ENCODE peak calls at places on chromosomes 4 and X, in eight cellular contexts. D, E, J, Q, C, X, H and T are unnamed samples. For H3K4me1, the result is how much of the 10 kb centered on the place peaks cover.

GRCh38 chrX:138849521-138849920 is 138.0 kb upstream of the FGF13 start:
- DNase-seq in D (no peak), E (no peak), J (no peak), Q (no peak), C (no peak), X (no peak), H (no peak), T (no peak)

GRCh38 chr4:150280081-150280950 is 202.1 kb downstream of the DCLK2 start:
- DNase-seq in D (no peak), E (no peak), J (no peak), Q (no peak), C (no peak), X (no peak), H (peak), T (no peak)

GRCh38 chrX:3206314-3206713 is 140.1 kb downstream of the MXRA5 start:
- DNase-seq in D (no peak), E (no peak), J (no peak), Q (no peak), C (no peak), X (no peak), H (no peak), T (no peak)

GRCh38 chr4:87851332-87851731 is 18.6 kb downstream of the MEPE start:
- DNase-seq in D (peak), E (no peak), J (no peak), Q (no peak), C (no peak), X (no peak), H (no peak), T (no peak)

GRCh38 chr4:145178740-145179139 is 1.6 kb downstream of the OTUD4 start:
- DNase-seq in D (no peak), E (no peak), J (no peak), Q (no peak), C (no peak), X (no peak), H (no peak), T (no peak)

GRCh38 chrX:92232182-92232581 is 453.0 kb downstream of the PCDH11X start:
- DNase-seq in D (no peak), E (no peak), J (no peak), Q (no peak), C (peak), X (no peak), H (peak), T (no peak)

GRCh38 chr4:141133146-141134006 is at the start of gene RNF150:
- DNase-seq in D (peak), E (no peak), J (peak), Q (peak), C (peak), X (peak), H (peak), T (peak)

GRCh38 chr4:87978656-87979055 is 3.1 kb downstream of the SPP1 start:
- DNase-seq in D (no peak), E (no peak), J (no peak), Q (no peak), C (peak), X (no peak), H (peak), T (no peak)

GRCh38 chrX:154084449-154085300 is 12.8 kb downstream of the MECP2 start:
- DNase-seq in D (no peak), E (no peak), J (no peak), Q (no peak), C (no peak), X (no peak), H (no peak), T (no peak)

GRCh38 chrX:140712413-140713173 is 3.0 kb downstream of the LINC00632 start:
- DNase-seq in D (no peak), E (no peak), J (no peak), Q (peak), C (peak), X (peak), H (peak), T (no peak)

GRCh38 chrX:75784689-75785491 is at the start of gene MAGEE2:
- DNase-seq in D (no peak), E (no peak), J (no peak), Q (no peak), C (peak), X (peak), H (no peak), T (peak)

GRCh38 chr4:7263166-7263565 is 70.8 kb downstream of the SORCS2 start:
- DNase-seq in D (no peak), E (no peak), J (no peak), Q (no peak), C (peak), X (no peak), H (no peak), T (no peak)

GRCh38 chr4:127400736-127401346 is 231.9 kb upstream of the INTU start:
- DNase-seq in D (peak), E (peak), J (no peak), Q (peak), C (peak), X (peak), H (peak), T (no peak)

GRCh38 chr4:21469438-21470032 is 479.0 kb downstream of the KCNIP4 start:
- DNase-seq in D (no peak), E (no peak), J (no peak), Q (no peak), C (no peak), X (no peak), H (no peak), T (no peak)

GRCh38 chr4:120052840-120053239 is 13.8 kb downstream of the MAD2L1 start:
- DNase-seq in D (peak), E (no peak), J (no peak), Q (peak), C (peak), X (no peak), H (peak), T (no peak)

GRCh38 chr4:8394125-8394524 is 46.4 kb downstream of the ACOX3 start:
- DNase-seq in D (peak), E (no peak), J (no peak), Q (peak), C (no peak), X (peak), H (peak), T (no peak)

GRCh38 chr4:38101563-38101962 is 141.4 kb downstream of the PTTG2 start:
- DNase-seq in D (no peak), E (no peak), J (no peak), Q (no peak), C (no peak), X (no peak), H (peak), T (no peak)

GRCh38 chrX:42694260-42694815 is 83.6 kb downstream of the PPP1R2C start:
- DNase-seq in D (no peak), E (no peak), J (no peak), Q (no peak), C (peak), X (no peak), H (no peak), T (no peak)

GRCh38 chrX:152154050-152154449 is 15.7 kb upstream of the MAGEA10 start:
- DNase-seq in D (no peak), E (no peak), J (no peak), Q (no peak), C (no peak), X (no peak), H (no peak), T (no peak)

GRCh38 chr4:55458164-55458563 is 62.4 kb downstream of the TMEM165 start:
- DNase-seq in D (no peak), E (no peak), J (no peak), Q (no peak), C (no peak), X (no peak), H (peak), T (no peak)

GRCh38 chr4:152448806-152449205 is 87.1 kb downstream of the FBXW7 start:
- DNase-seq in D (no peak), E (no peak), J (no peak), Q (no peak), C (no peak), X (no peak), H (no peak), T (no peak)

GRCh38 chr4:27006247-27006603 is 145.6 kb downstream of the STIM2 start:
- DNase-seq in D (no peak), E (no peak), J (no peak), Q (no peak), C (no peak), X (no peak), H (peak), T (no peak)

GRCh38 chr4:23947826-23948225 is 58.0 kb upstream of the PPARGC1A start:
- DNase-seq in D (no peak), E (no peak), J (no peak), Q (no peak), C (no peak), X (no peak), H (peak), T (no peak)

GRCh38 chrX:140502491-140503229 is 2.2 kb downstream of the SOX3 start:
- DNase-seq in D (no peak), E (no peak), J (no peak), Q (no peak), C (no peak), X (no peak), H (no peak), T (no peak)

GRCh38 chrX:110123331-110123782 is 120.4 kb downstream of the TMEM164 start:
- DNase-seq in D (no peak), E (no peak), J (no peak), Q (no peak), C (peak), X (no peak), H (no peak), T (no peak)

GRCh38 chrX:8784162-8784561 is 17.0 kb downstream of the FAM9A start:
- DNase-seq in D (no peak), E (no peak), J (no peak), Q (no peak), C (no peak), X (no peak), H (no peak), T (no peak)

GRCh38 chrX:134374294-134374693 is 85.7 kb upstream of the HPRT1 start:
- DNase-seq in D (no peak), E (no peak), J (no peak), Q (no peak), C (peak), X (no peak), H (no peak), T (no peak)

GRCh38 chrX:17535229-17535628 is 160.2 kb downstream of the NHS start:
- DNase-seq in D (no peak), E (peak), J (no peak), Q (no peak), C (peak), X (no peak), H (peak), T (no peak)

GRCh38 chr4:43316813-43317212 is 424.3 kb downstream of the GRXCR1 start:
- DNase-seq in D (no peak), E (no peak), J (no peak), Q (no peak), C (no peak), X (no peak), H (peak), T (no peak)

DNA sequence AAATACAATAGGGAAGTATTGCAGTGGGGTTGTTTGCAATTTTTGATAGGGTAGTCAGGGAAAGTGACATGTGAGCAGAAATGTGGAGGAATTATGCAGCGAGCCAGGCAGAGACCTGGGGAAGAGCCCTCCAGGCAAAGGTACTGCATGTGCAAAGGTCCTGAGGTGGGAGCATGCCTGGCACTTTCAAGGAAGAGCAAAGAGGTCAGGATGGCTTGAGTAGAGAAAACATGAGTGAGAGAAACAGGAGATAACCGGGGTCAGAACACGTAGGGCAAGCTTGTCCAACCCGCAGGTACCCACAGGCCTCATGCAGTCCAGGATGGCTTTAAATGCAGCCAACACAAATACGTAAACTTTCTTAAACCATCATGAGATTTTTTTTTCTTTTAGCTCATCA is 71.0 kb downstream of the COQ2 start:
- DNase-seq in D (no peak), E (no peak), J (no peak), Q (no peak), C (no peak), X (no peak), H (no peak), T (no peak)
- H3K4me1 ChIP-seq in D (under half), E (under half), J (under half), Q (under half), C (under half), X (under half), H (under half), T (half or more)

DNA sequence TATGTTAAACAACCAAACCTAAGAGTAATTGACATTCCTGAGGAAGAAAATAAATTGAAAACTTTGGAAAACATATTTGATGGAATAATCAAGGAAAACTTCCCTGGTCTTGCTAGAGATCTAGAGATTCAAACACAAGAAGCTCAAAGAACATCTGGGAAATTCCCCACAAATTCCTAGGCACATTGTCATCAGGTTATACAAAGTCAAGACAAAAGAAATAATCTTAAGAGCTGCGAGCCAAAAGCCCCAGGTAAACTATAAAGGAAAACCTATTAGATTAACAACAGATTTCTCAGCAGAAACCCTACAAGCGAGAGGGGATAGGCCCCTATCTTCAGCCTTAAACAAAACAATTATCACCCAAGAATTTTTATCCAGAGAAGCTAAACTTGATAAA is 1082.0 kb upstream of the IGFBP7 start:
- DNase-seq in D (no peak), E (no peak), J (no peak), Q (no peak), C (no peak), X (no peak), H (no peak), T (no peak)
- TF ChIP-seq POLR2A in D (no peak), E (no peak), J (no peak), Q (no peak), C (no peak), X (no peak), H (no peak), T (no peak)

DNA sequence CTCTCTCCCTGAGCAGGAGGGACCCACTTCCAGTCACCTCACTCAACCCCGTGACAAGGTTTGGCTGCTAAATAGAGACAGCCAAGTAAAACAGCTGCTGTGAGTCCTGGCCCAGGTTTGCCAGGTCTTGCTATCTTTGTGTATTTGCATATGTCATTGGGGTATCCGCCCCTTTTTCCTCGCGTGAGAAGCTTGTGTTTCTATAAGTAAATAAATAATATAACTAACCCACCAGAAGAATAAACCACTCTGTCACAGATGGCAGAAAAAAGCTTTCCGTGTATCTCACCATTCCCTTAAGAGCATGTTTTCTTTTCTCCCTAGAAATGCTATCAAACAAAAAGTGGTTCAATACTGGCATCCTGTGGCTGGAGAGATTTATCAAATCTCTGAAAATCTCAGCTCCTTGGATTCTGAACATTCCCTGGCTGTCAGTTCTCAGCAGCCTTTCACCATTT is 66.8 kb downstream of the SLC7A11 start:
- DNase-seq in D (no peak), E (no peak), J (no peak), Q (peak), C (no peak), X (no peak), H (peak), T (no peak)
- TF ChIP-seq CTCF in D (peak), E (no peak), J (peak), Q (no peak), C (no peak), X (no peak), H (peak), T (no peak)

DNA sequence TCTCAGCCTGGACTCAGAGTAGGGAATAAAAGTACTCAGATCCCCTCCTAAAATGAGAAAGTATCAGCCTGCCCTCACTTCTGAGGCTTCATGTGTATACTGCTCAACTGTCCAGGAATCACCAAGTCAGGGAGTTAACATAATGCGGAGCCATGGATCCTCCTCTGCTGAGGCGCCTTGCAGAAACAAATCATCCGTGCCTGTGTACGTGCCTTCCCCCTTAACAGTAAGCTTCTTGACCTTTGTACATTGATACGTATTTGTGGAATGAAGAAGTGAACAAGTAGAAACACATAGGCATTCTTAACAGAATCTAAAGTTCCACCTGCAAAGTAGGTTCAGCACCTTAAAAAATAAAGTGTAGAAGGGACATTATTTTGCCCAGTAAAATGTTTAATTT is 61.7 kb downstream of the ARHGAP10 start:
- DNase-seq in D (no peak), E (no peak), J (no peak), Q (no peak), C (no peak), X (no peak), H (peak), T (no peak)
- H3K4me1 ChIP-seq in D (under half), E (under half), J (under half), Q (under half), C (under half), X (under half), H (under half), T (under half)

GRCh38 chr4:762211-763190 is 56.9 kb downstream of the PCGF3 start:
- DNase-seq in D (no peak), E (no peak), J (no peak), Q (peak), C (peak), X (no peak), H (no peak), T (no peak)

GRCh38 chr4:760616-761015 is 55.0 kb downstream of the PCGF3 start:
- DNase-seq in D (no peak), E (no peak), J (no peak), Q (peak), C (no peak), X (no peak), H (no peak), T (no peak)

GRCh38 chr4:763191-763810 is 57.7 kb downstream of the PCGF3 start:
- DNase-seq in D (no peak), E (no peak), J (no peak), Q (peak), C (no peak), X (no peak), H (no peak), T (no peak)

GRCh38 chr4:761086-761485 is 55.5 kb downstream of the PCGF3 start:
- DNase-seq in D (no peak), E (no peak), J (no peak), Q (peak), C (no peak), X (no peak), H (no peak), T (no peak)

DNA sequence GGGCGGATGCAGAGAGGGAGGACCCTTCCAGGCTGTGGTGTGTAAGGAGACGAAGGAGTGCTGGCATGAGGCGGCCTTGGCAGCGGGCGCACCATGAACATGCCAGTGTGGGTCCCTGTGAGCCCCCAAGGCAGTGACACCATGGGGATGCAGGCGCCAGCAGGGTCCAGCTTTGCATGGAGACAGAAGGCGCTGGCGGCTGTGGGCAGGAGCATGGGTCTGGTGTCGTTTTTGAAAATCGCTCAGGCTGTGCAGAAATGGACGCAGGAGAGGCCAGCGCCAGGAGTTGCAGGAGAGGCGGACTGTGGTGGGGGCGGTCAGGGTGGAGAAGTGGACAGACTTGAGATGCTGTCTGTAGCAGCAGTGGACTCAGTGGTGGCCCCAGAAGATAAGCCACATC is 56.1 kb downstream of the PCGF3 start:
- DNase-seq in D (no peak), E (no peak), J (no peak), Q (peak), C (no peak), X (no peak), H (no peak), T (no peak)
- TF ChIP-seq POLR2A in D (no peak), E (no peak), J (no peak), Q (no peak), C (no peak), X (no peak), H (no peak), T (no peak)

GRCh38 chr4:163553146-163553545 is 58.7 kb downstream of the TMA16 start:
- DNase-seq in D (no peak), E (no peak), J (no peak), Q (no peak), C (no peak), X (no peak), H (no peak), T (no peak)

GRCh38 chr4:163556169-163556568 is 61.7 kb downstream of the TMA16 start:
- DNase-seq in D (no peak), E (no peak), J (no peak), Q (no peak), C (no peak), X (no peak), H (peak), T (no peak)

GRCh38 chr4:163558539-163559044 is 64.1 kb downstream of the TMA16 start:
- DNase-seq in D (peak), E (no peak), J (peak), Q (peak), C (no peak), X (no peak), H (no peak), T (peak)

GRCh38 chr4:163556650-163557391 is 62.3 kb downstream of the TMA16 start:
- DNase-seq in D (no peak), E (no peak), J (no peak), Q (no peak), C (no peak), X (no peak), H (no peak), T (no peak)

DNA sequence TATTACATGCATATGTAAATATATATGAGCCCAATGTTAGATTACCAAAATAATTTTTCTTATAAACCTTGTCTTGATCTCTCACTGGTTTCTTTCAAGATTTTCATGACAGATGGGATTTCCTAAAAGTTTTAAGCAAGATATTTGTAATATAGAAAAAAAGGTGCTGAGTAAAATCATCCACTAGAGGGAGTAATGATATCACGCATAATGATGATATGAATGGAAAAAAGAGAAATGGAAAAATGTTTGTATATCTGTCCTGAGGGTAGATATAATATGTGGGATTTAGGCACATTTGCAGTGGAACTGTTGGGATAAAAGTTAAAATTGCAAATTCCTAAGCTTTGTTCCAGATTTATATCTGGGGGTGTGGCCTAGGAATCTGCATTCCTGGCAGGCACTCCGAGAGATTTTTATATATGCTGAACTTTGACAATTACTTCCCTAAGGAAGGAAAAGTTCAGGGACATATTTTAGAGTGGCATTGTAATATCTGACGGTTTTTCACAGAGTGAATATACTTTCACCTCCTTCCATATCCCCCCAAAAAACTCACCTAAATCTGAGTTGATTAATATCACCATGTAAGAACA is 60.5 kb downstream of the TMA16 start:
- DNase-seq in D (no peak), E (no peak), J (no peak), Q (no peak), C (no peak), X (no peak), H (peak), T (no peak)
- TF ChIP-seq CTCF in D (peak), E (peak), J (peak), Q (peak), C (peak), X (no peak), H (peak), T (peak)